ENCODE peak calls at places on chromosomes 13 and 19, in eight cellular contexts. One of them, this sample, is unnamed.

GRCh38 chr19:6423499-6424189 is 967 bp downstream of the KHSRP start:
- DNase-seq in A549: peak; percentile 36
- DNase-seq in HCT116: no peak
- DNase-seq in HL-60: peak; percentile 35
- DNase-seq in SK-N-SH: peak; percentile 65
- DNase-seq in Panc1: no peak
- DNase-seq in K562: peak; percentile 46
- DNase-seq in HepG2: peak; percentile 49
- DNase-seq in this sample: peak; percentile 74

GRCh38 chr19:6718111-6718740 is 2.2 kb downstream of the C3 start:
- DNase-seq in A549: no peak
- DNase-seq in HCT116: no peak
- DNase-seq in HL-60: no peak
- DNase-seq in SK-N-SH: no peak
- DNase-seq in Panc1: no peak
- DNase-seq in K562: peak; percentile 20
- DNase-seq in HepG2: no peak
- DNase-seq in this sample: no peak

GRCh38 chr19:16920816-16921529 is 32.2 kb downstream of the F2RL3 start:
- DNase-seq in A549: no peak
- DNase-seq in HCT116: peak; percentile 42
- DNase-seq in HL-60: no peak
- DNase-seq in SK-N-SH: no peak
- DNase-seq in Panc1: no peak
- DNase-seq in K562: peak; percentile 90
- DNase-seq in HepG2: no peak
- DNase-seq in this sample: no peak

GRCh38 chr19:11268783-11269267 is 6.5 kb upstream of the DOCK6 start:
- DNase-seq in A549: no peak
- DNase-seq in HCT116: no peak
- DNase-seq in HL-60: peak; percentile 9
- DNase-seq in SK-N-SH: peak; percentile 75
- DNase-seq in Panc1: no peak
- DNase-seq in K562: peak; percentile 43
- DNase-seq in HepG2: peak; percentile 60
- DNase-seq in this sample: no peak

GRCh38 chr13:35502456-35502855 is 26.0 kb upstream of the MAB21L1 start:
- DNase-seq in A549: no peak
- DNase-seq in HCT116: no peak
- DNase-seq in HL-60: no peak
- DNase-seq in SK-N-SH: no peak
- DNase-seq in Panc1: no peak
- DNase-seq in K562: no peak
- DNase-seq in HepG2: no peak
- DNase-seq in this sample: no peak

GRCh38 chr19:7926021-7926726 is at the start of gene CTXN1:
- DNase-seq in A549: peak; percentile 40
- DNase-seq in HCT116: no peak
- DNase-seq in HL-60: peak; percentile 49
- DNase-seq in SK-N-SH: peak; percentile 94
- DNase-seq in Panc1: no peak
- DNase-seq in K562: peak; percentile 83
- DNase-seq in HepG2: no peak
- DNase-seq in this sample: peak; percentile 71

GRCh38 chr13:97695684-97696083 is 257.8 kb upstream of the IPO5 start:
- DNase-seq in A549: peak; percentile 3
- DNase-seq in HCT116: no peak
- DNase-seq in HL-60: no peak
- DNase-seq in SK-N-SH: no peak
- DNase-seq in Panc1: no peak
- DNase-seq in K562: no peak
- DNase-seq in HepG2: no peak
- DNase-seq in this sample: no peak

GRCh38 chr13:110444226-110444653 is 117.3 kb downstream of the RAB20 start:
- DNase-seq in A549: no peak
- DNase-seq in HCT116: peak; percentile 8
- DNase-seq in HL-60: no peak
- DNase-seq in SK-N-SH: no peak
- DNase-seq in Panc1: no peak
- DNase-seq in K562: no peak
- DNase-seq in HepG2: no peak
- DNase-seq in this sample: no peak

GRCh38 chr19:9917322-9917721 is 19.0 kb downstream of the OLFM2 start:
- DNase-seq in A549: peak; percentile 80
- DNase-seq in HCT116: peak; percentile 42
- DNase-seq in HL-60: peak; percentile 12
- DNase-seq in SK-N-SH: peak; percentile 81
- DNase-seq in Panc1: no peak
- DNase-seq in K562: peak; percentile 80
- DNase-seq in HepG2: peak; percentile 51
- DNase-seq in this sample: peak; percentile 91

GRCh38 chr19:23917856-23918255 is 3.2 kb downstream of the ZNF726 start:
- DNase-seq in A549: no peak
- DNase-seq in HCT116: no peak
- DNase-seq in HL-60: no peak
- DNase-seq in SK-N-SH: no peak
- DNase-seq in Panc1: no peak
- DNase-seq in K562: no peak
- DNase-seq in HepG2: no peak
- DNase-seq in this sample: no peak

GRCh38 chr19:55189424-55189823 is 9.3 kb upstream of the SYT5 start:
- DNase-seq in A549: peak; percentile 99
- DNase-seq in HCT116: peak; percentile 88
- DNase-seq in HL-60: no peak
- DNase-seq in SK-N-SH: no peak
- DNase-seq in Panc1: peak; percentile 93
- DNase-seq in K562: no peak
- DNase-seq in HepG2: no peak
- DNase-seq in this sample: no peak

GRCh38 chr13:85508683-85509329 is 290.4 kb downstream of the SLITRK6 start:
- DNase-seq in A549: no peak
- DNase-seq in HCT116: no peak
- DNase-seq in HL-60: no peak
- DNase-seq in SK-N-SH: no peak
- DNase-seq in Panc1: no peak
- DNase-seq in K562: no peak
- DNase-seq in HepG2: no peak
- DNase-seq in this sample: peak; percentile 46

GRCh38 chr19:13132471-13133166 is 14.6 kb downstream of the NACC1 start:
- DNase-seq in A549: no peak
- DNase-seq in HCT116: no peak
- DNase-seq in HL-60: peak; percentile 56
- DNase-seq in SK-N-SH: no peak
- DNase-seq in Panc1: no peak
- DNase-seq in K562: no peak
- DNase-seq in HepG2: no peak
- DNase-seq in this sample: no peak

GRCh38 chr19:19212866-19213265 is 1.1 kb downstream of the NCAN start:
- DNase-seq in A549: no peak
- DNase-seq in HCT116: no peak
- DNase-seq in HL-60: no peak
- DNase-seq in SK-N-SH: no peak
- DNase-seq in Panc1: no peak
- DNase-seq in K562: no peak
- DNase-seq in HepG2: no peak
- DNase-seq in this sample: no peak

GRCh38 chr19:35074426-35075201 is 33.1 kb downstream of the HPN start:
- DNase-seq in A549: no peak
- DNase-seq in HCT116: no peak
- DNase-seq in HL-60: no peak
- DNase-seq in SK-N-SH: no peak
- DNase-seq in Panc1: no peak
- DNase-seq in K562: no peak
- DNase-seq in HepG2: no peak
- DNase-seq in this sample: no peak

GRCh38 chr13:21134475-21134874 is 41.9 kb downstream of the SKA3 start:
- DNase-seq in A549: no peak
- DNase-seq in HCT116: no peak
- DNase-seq in HL-60: no peak
- DNase-seq in SK-N-SH: no peak
- DNase-seq in Panc1: no peak
- DNase-seq in K562: no peak
- DNase-seq in HepG2: no peak
- DNase-seq in this sample: no peak

GRCh38 chr19:35117017-35117570 is 1.5 kb downstream of the FXYD3 start:
- DNase-seq in A549: no peak
- DNase-seq in HCT116: no peak
- DNase-seq in HL-60: no peak
- DNase-seq in SK-N-SH: no peak
- DNase-seq in Panc1: no peak
- DNase-seq in K562: no peak
- DNase-seq in HepG2: no peak
- DNase-seq in this sample: no peak

GRCh38 chr19:43438291-43439162 is 23.8 kb downstream of the TEX101 start:
- DNase-seq in A549: peak; percentile 36
- DNase-seq in HCT116: no peak
- DNase-seq in HL-60: no peak
- DNase-seq in SK-N-SH: peak; percentile 80
- DNase-seq in Panc1: no peak
- DNase-seq in K562: no peak
- DNase-seq in HepG2: no peak
- DNase-seq in this sample: no peak

DNA sequence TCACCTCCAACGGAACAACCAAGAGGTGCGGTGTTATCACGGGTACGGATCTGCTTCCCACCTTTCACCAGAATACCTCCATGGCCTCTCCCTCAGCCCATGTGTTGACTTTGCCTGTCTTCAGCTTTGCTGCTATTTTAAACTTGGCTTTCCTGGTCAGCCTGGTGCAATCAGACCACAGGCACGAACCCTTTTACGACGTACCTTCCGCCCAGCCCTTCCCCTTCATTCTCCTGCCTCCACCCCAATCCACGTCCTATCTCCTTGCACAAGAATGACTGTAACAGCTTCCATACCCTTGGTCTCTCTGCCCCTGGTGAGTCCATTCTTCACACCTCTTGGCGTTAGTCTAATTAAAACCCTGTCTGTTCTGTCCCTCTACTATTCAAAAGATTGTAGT is 431.7 kb downstream of the EFNB2 start:
- DNase-seq in A549: peak; percentile 19
- DNase-seq in HCT116: peak; percentile 34
- DNase-seq in HL-60: no peak
- DNase-seq in SK-N-SH: no peak
- DNase-seq in Panc1: no peak
- DNase-seq in K562: no peak
- DNase-seq in HepG2: no peak
- DNase-seq in this sample: no peak
- TF ChIP-seq REST in A549: no peak
- TF ChIP-seq REST in HCT116: no peak
- TF ChIP-seq REST in HL-60: no peak
- TF ChIP-seq REST in SK-N-SH: no peak
- TF ChIP-seq REST in Panc1: no peak
- TF ChIP-seq REST in K562: no peak
- TF ChIP-seq REST in HepG2: no peak
- TF ChIP-seq REST in this sample: no peak

GRCh38 chr19:44993526-44993925 is 7.7 kb upstream of the RELB start:
- DNase-seq in A549: no peak
- DNase-seq in HCT116: no peak
- DNase-seq in HL-60: no peak
- DNase-seq in SK-N-SH: no peak
- DNase-seq in Panc1: no peak
- DNase-seq in K562: no peak
- DNase-seq in HepG2: no peak
- DNase-seq in this sample: no peak
- TF ChIP-seq CTCF in A549: no peak
- TF ChIP-seq CTCF in HCT116: no peak
- TF ChIP-seq CTCF in HL-60: no peak
- TF ChIP-seq CTCF in SK-N-SH: no peak
- TF ChIP-seq CTCF in Panc1: no peak
- TF ChIP-seq CTCF in K562: no peak
- TF ChIP-seq CTCF in HepG2: no peak
- TF ChIP-seq CTCF in this sample: no peak

DNA sequence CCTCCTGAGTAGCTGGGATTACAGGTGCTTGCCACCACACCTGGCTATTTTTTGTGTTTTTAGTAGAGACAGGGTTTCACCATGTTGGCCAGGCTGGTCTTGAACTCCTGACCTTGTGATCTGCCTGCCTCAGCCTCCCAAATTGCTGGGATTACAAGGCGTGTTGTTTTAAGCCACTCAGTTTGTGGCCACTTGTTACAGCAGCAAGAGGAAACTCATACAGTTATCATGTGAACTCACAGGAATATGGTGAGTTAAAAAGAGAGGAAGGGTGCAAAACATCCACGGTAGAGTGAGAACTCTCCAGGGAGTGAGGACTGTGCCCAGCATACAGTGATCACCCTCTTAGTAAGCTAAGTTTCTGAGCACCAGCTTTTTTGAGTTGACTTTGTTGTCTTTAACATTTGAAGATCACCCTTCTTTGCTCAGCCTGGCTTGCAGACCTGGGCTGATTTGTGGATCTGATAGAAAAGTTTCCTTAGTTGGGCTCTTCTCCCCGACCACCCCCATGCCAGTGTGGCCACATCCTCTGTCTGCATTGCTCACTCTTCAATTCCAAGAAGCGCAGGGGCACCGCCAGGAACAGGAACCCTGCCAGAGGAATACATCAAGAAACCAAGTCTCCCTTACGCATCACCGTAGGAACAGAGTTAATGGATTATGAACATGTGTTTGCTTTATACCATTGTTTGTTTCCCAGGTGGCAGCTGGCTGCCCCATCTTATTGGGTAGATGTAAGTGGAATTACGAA is 16.0 kb downstream of the ALOX5AP start:
- DNase-seq in A549: no peak
- DNase-seq in HCT116: no peak
- DNase-seq in HL-60: no peak
- DNase-seq in SK-N-SH: no peak
- DNase-seq in Panc1: no peak
- DNase-seq in K562: no peak
- DNase-seq in HepG2: no peak
- DNase-seq in this sample: no peak
- TF ChIP-seq REST in A549: no peak
- TF ChIP-seq REST in HCT116: no peak
- TF ChIP-seq REST in HL-60: no peak
- TF ChIP-seq REST in SK-N-SH: no peak
- TF ChIP-seq REST in Panc1: no peak
- TF ChIP-seq REST in K562: no peak
- TF ChIP-seq REST in HepG2: no peak
- TF ChIP-seq REST in this sample: no peak

GRCh38 chr13:106532111-106532929 is 3.1 kb downstream of the EFNB2 start:
- DNase-seq in A549: no peak
- DNase-seq in HCT116: no peak
- DNase-seq in HL-60: no peak
- DNase-seq in SK-N-SH: peak; percentile 22
- DNase-seq in Panc1: no peak
- DNase-seq in K562: no peak
- DNase-seq in HepG2: no peak
- DNase-seq in this sample: no peak

GRCh38 chr13:106533940-106534843 is 1.3 kb downstream of the EFNB2 start:
- DNase-seq in A549: no peak
- DNase-seq in HCT116: no peak
- DNase-seq in HL-60: peak; percentile 26
- DNase-seq in SK-N-SH: peak; percentile 64
- DNase-seq in Panc1: no peak
- DNase-seq in K562: no peak
- DNase-seq in HepG2: no peak
- DNase-seq in this sample: peak; percentile 56

GRCh38 chr13:106534844-106535551 is 464 bp downstream of the EFNB2 start:
- DNase-seq in A549: peak; percentile 17
- DNase-seq in HCT116: no peak
- DNase-seq in HL-60: no peak
- DNase-seq in SK-N-SH: no peak
- DNase-seq in Panc1: no peak
- DNase-seq in K562: peak; percentile 29
- DNase-seq in HepG2: no peak
- DNase-seq in this sample: peak; percentile 35

GRCh38 chr13:106530907-106531520 is 4.4 kb downstream of the EFNB2 start:
- DNase-seq in A549: no peak
- DNase-seq in HCT116: no peak
- DNase-seq in HL-60: no peak
- DNase-seq in SK-N-SH: no peak
- DNase-seq in Panc1: no peak
- DNase-seq in K562: no peak
- DNase-seq in HepG2: no peak
- DNase-seq in this sample: no peak

GRCh38 chr13:106533101-106533939 is 2.1 kb downstream of the EFNB2 start:
- DNase-seq in A549: peak; percentile 43
- DNase-seq in HCT116: no peak
- DNase-seq in HL-60: peak; percentile 63
- DNase-seq in SK-N-SH: peak; percentile 84
- DNase-seq in Panc1: no peak
- DNase-seq in K562: no peak
- DNase-seq in HepG2: peak; percentile 21
- DNase-seq in this sample: peak; percentile 88
- TF ChIP-seq CTCF in A549: peak; percentile 63
- TF ChIP-seq CTCF in HCT116: peak; percentile 42
- TF ChIP-seq CTCF in HL-60: no peak
- TF ChIP-seq CTCF in SK-N-SH: peak; percentile 68
- TF ChIP-seq CTCF in Panc1: peak; percentile 68
- TF ChIP-seq CTCF in K562: no peak
- TF ChIP-seq CTCF in HepG2: peak; percentile 70
- TF ChIP-seq CTCF in this sample: peak; percentile 71